ENCODE peak calls at places on chromosomes 4 and X, in four cellular contexts. A, Q, M and I are unnamed samples.

GRCh38 chrX:74438771-74439170 is 17.5 kb downstream of the SLC16A2 start:
- DNase-seq in Q (no peak), A (no peak), M (no peak), I (no peak)

GRCh38 chrX:148632444-148632843 is 132.0 kb downstream of the AFF2 start:
- DNase-seq in A (no peak), Q (no peak), M (no peak), I (no peak)

GRCh38 chrX:48890296-48890925 is 7.2 kb downstream of the TIMM17B start:
- DNase-seq in M (no peak), Q (no peak), A (no peak), I (no peak)

GRCh38 chr4:21962691-21963090 is 14.1 kb upstream of the KCNIP4 start:
- DNase-seq in A (no peak), Q (no peak), M (no peak), I (no peak)

GRCh38 chr4:38730830-38731646 is 51.8 kb downstream of the TLR10 start:
- DNase-seq in M (peak), A (peak), Q (peak), I (peak)

GRCh38 chrX:20585782-20586181 is 319.1 kb upstream of the RPS6KA3 start:
- DNase-seq in Q (no peak), A (no peak), M (no peak), I (no peak)

GRCh38 chrX:69312141-69312670 is 147.0 kb upstream of the PJA1 start:
- DNase-seq in A (no peak), Q (no peak), M (no peak), I (no peak)

GRCh38 chr4:187006189-187006618 is 282.5 kb upstream of the FAT1 start:
- DNase-seq in A (no peak), M (no peak), Q (no peak), I (no peak)

GRCh38 chrX:99705696-99706095 is 704.4 kb downstream of the PCDH19 start:
- DNase-seq in A (no peak), Q (no peak), M (no peak), I (no peak)

GRCh38 chr4:166675411-166675810 is 558.9 kb downstream of the SPOCK3 start:
- DNase-seq in M (no peak), Q (no peak), A (no peak), I (no peak)

GRCh38 chr4:5821665-5822358 is 71.1 kb downstream of the CRMP1 start:
- DNase-seq in Q (peak), M (no peak), A (no peak), I (peak)

GRCh38 chrX:110056419-110056818 is 53.5 kb downstream of the TMEM164 start:
- DNase-seq in Q (no peak), M (no peak), A (no peak), I (no peak)

GRCh38 chrX:143648705-143649104 is 12.8 kb upstream of the SLITRK4 start:
- DNase-seq in A (no peak), Q (no peak), M (no peak), I (no peak)

GRCh38 chrX:14932136-14932535 is 58.9 kb downstream of the MOSPD2 start:
- DNase-seq in Q (no peak), A (no peak), M (no peak), I (no peak)

GRCh38 chrX:51598899-51599298 is 19.8 kb downstream of the CENPVL3 start:
- DNase-seq in A (no peak), M (no peak), Q (no peak), I (no peak)

GRCh38 chr4:147117400-147117799 is 171.7 kb upstream of the TTC29 start:
- DNase-seq in M (no peak), Q (no peak), A (no peak), I (no peak)

DNA sequence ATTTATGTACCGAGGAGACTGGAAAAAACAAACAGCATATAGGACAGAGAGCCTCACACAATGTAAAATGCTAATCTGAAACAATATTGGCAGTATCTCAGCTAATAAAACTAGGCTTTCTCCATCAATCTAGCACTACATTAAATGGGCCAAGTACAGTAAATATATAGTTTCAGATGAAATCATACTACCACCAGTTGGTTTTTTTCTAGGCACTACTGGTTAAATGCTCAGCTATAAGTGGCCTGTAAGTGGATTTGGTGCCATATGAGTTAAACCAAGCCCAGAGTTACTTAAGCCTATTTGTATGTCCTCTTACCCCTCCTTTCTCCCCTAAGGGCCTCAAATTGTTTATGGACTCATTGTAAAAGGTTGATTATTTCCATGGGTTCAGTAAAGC is 57.6 kb downstream of the FAM13A start:
- DNase-seq in M (no peak), A (no peak), Q (no peak), I (no peak)
- TF ChIP-seq CHD2 in M (no peak), A (no peak), Q (no peak), I (no peak)

DNA sequence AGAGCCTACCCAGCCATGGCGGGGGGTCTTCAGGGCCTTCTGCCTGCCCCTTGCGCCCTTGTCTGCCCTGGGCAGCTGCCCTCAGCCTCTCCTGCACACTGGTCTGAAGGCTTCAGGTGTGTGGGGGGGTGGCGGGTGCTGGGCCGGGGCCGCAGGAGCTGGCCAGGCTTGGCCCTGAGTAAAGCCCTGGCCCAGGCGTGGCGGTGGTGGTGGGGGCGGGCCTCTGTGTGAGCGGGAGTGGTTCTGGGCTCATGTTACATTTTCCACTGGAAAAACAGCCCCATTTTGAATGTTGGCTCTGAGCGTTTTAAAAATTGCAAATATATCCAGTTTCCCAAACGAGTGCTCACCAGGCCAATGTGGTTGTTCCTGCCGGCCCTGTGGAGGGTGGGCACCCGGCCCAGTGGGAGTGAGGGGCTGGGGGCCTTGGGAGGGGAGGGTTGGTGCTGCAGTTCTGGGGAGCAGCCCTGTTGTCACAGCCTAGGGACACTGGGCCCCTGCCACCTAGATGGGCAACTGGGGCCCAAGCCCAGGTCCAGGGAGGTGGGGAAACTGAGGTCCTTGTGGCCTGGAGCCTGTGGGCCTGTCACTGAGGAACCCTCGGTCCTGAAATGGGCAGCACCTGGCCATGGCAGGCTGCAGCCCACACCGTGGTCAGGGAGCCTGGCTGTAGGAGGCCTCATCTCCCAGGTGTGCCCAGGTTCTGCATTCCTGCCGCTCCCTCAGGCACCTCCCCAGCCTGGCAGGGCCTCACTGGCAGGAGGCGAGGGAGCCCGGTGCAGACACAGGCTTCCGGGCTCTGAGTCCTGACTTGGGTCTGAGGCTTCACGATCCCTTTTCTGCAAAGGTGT is 28.3 kb downstream of the FGFRL1 start:
- DNase-seq in M (no peak), Q (no peak), A (no peak), I (peak)
- TF ChIP-seq BRCA1 in M (no peak), Q (no peak), A (no peak), I (no peak)

GRCh38 chrX:101957174-101957573 is 25.3 kb upstream of the ZMAT1 start:
- DNase-seq in M (no peak), A (no peak), Q (no peak), I (no peak)
- TF ChIP-seq CHD2 in M (no peak), A (no peak), Q (no peak), I (no peak)

GRCh38 chr4:151012376-151012775 is 2.7 kb downstream of the LRBA start:
- DNase-seq in A (no peak), Q (no peak), M (no peak), I (no peak)

GRCh38 chr4:151012836-151013235 is 2.2 kb downstream of the LRBA start:
- DNase-seq in Q (no peak), M (no peak), A (no peak), I (no peak)

GRCh38 chr4:151013944-151014343 is 1.1 kb downstream of the LRBA start:
- DNase-seq in M (no peak), A (no peak), Q (no peak), I (no peak)

GRCh38 chr4:151014521-151015457 is at the start of gene LRBA:
- DNase-seq in M (peak), Q (peak), A (peak), I (peak)

DNA sequence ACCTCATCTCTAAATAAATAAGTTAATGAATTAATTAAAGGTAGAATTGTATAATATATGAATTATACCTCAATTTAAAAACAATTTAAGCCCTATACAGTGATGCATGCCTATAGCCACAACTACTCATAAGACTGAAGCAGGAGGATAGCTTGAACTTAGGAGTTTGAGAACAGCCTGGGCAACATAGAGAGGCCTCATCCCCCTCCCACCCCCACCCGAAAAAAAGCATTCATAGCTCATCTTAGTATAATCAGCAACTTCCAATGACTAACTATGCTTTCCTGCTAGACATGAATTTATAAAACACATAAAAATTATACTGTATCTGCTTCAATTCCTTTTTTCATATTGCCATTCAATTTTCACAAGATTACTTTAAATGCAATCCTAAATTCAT is 1.6 kb downstream of the LRBA start:
- DNase-seq in Q (no peak), M (no peak), A (no peak), I (peak)
- TF ChIP-seq BRCA1 in Q (no peak), M (no peak), A (no peak), I (no peak)

DNA sequence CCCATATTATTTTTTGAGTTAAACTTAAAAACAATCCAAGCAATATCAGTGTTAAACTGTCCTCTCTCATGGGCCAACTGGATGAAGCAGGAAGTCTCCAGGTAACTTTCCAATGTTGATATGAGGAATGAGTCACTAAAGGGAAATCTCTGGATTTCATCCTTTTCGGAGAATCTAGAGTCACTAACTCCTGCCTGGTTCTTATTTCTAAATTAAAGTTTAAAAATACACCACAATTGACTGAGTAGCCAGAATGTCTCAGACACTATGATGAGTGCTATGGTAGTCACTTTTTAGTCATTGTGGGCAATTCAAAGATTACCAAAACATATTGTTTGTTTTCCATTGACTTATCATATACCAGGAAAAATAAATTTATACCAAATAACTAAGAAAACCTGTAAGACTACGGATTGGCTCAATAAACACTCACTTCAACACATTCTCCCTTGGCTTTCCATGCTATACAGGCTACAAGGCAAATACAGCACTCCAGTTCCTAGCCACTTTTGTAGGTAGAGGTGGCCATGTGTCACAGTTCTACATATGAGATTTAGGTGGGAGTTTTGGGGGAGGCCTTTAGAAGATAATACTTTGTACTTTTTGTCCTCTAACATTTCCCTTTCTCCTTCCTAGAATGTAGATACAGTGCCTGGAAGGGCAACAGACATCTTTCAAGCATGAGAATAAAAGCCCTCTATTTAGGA is 8.6 kb downstream of the SLC9B2 start:
- DNase-seq in Q (no peak), A (no peak), M (no peak), I (no peak)
- TF ChIP-seq CHD2 in Q (no peak), A (no peak), M (no peak), I (no peak)